ENCODE peak calls at places on chromosome 13, in eight cellular contexts. X, V, P, S, Z, H, T and K are unnamed samples.

GRCh38 chr13:106691251-106691650 is 123.3 kb upstream of the ARGLU1 start:
- DNase-seq in X (no peak), V (no peak), P (no peak), S (no peak), Z (no peak), H (no peak), T (no peak), K (no peak)

GRCh38 chr13:33367931-33368330 is 82.4 kb upstream of the STARD13 start:
- DNase-seq in X (no peak), V (no peak), P (peak; percentile 58), S (no peak), Z (no peak), H (no peak), T (no peak), K (no peak)

GRCh38 chr13:44921931-44922758 is 67.1 kb downstream of the NUFIP1 start:
- DNase-seq in X (peak; percentile 99), V (no peak), P (peak; percentile 64), S (no peak), Z (no peak), H (no peak), T (peak; percentile 91), K (peak; percentile 75)

GRCh38 chr13:73235385-73235784 is 176.6 kb downstream of the KLF5 start:
- DNase-seq in X (peak; percentile 76), V (no peak), P (no peak), S (peak; percentile 55), Z (no peak), H (no peak), T (no peak), K (no peak)

GRCh38 chr13:44352671-44353070 is 21.0 kb upstream of the SERP2 start:
- DNase-seq in X (no peak), V (no peak), P (no peak), S (no peak), Z (no peak), H (peak; percentile 26), T (no peak), K (no peak)

GRCh38 chr13:42533336-42533591 is 40.7 kb upstream of the TNFSF11 start:
- DNase-seq in X (no peak), V (no peak), P (no peak), S (no peak), Z (no peak), H (no peak), T (no peak), K (no peak)

GRCh38 chr13:28423010-28423409 is 71.9 kb downstream of the FLT1 start:
- DNase-seq in X (no peak), V (peak; percentile 54), P (no peak), S (no peak), Z (peak; percentile 91), H (peak; percentile 27), T (peak; percentile 73), K (no peak)

GRCh38 chr13:42318570-42318969 is 46.6 kb downstream of the AKAP11 start:
- DNase-seq in X (no peak), V (no peak), P (no peak), S (no peak), Z (no peak), H (no peak), T (no peak), K (peak; percentile 18)

GRCh38 chr13:40563350-40564125 is 102.9 kb downstream of the FOXO1 start:
- DNase-seq in X (no peak), V (peak; percentile 62), P (no peak), S (no peak), Z (no peak), H (no peak), T (no peak), K (no peak)

GRCh38 chr13:33799950-33800592 is 17.9 kb upstream of the RFC3 start:
- DNase-seq in X (peak; percentile 48), V (no peak), P (no peak), S (no peak), Z (no peak), H (no peak), T (no peak), K (peak; percentile 11)

DNA sequence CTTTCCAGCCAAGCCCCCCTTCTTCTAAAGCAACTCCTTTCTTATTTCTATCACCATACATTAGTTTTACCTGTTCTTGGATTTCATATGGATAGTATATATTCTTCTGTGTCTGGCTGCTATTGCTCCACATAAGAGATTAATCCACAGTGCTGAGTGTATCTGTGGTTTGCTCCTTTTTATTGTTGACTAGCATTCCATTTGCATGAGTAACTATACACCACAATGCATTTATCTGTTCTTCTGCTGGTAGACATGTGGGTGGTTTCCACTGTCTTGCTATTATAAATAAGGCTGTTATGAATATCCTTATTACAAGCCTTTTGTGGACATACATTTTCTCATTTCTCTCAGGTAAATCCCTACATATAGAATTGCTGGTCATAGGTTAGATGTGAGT is 138.2 kb downstream of the SLC7A1 start:
- DNase-seq in X (peak; percentile 95), V (no peak), P (no peak), S (no peak), Z (no peak), H (no peak), T (no peak), K (peak; percentile 92)
- H3K27ac ChIP-seq in X (no peak overlapping the region), V (no peak overlapping the region), P (no peak overlapping the region), S (peak overlapping the region; percentile 49), Z (no peak overlapping the region), H (no peak overlapping the region), T (no peak overlapping the region), K (peak overlapping the region; percentile 39)

GRCh38 chr13:102566513-102566912 is 30.3 kb upstream of the TPP2 start:
- DNase-seq in X (no peak), V (no peak), P (no peak), S (no peak), Z (no peak), H (no peak), T (no peak), K (no peak)
- H3K27me3 ChIP-seq in X (no peaks in the 10 kb centered on the region), V (no peaks in the 10 kb centered on the region), P (no peaks in the 10 kb centered on the region), S (no peaks in the 10 kb centered on the region), Z (no peaks in the 10 kb centered on the region), H (no peaks in the 10 kb centered on the region), T (peaks cover 7% of the 10 kb centered on the region), K (peaks cover 21% of the 10 kb centered on the region)

GRCh38 chr13:51534075-51534817 is 50.0 kb upstream of the WDFY2 start:
- DNase-seq in X (no peak), V (peak; percentile 57), P (peak; percentile 31), S (no peak), Z (peak; percentile 81), H (peak; percentile 55), T (no peak), K (peak; percentile 40)

GRCh38 chr13:51538626-51539179 is 45.6 kb upstream of the WDFY2 start:
- DNase-seq in X (no peak), V (no peak), P (no peak), S (no peak), Z (no peak), H (no peak), T (no peak), K (no peak)

DNA sequence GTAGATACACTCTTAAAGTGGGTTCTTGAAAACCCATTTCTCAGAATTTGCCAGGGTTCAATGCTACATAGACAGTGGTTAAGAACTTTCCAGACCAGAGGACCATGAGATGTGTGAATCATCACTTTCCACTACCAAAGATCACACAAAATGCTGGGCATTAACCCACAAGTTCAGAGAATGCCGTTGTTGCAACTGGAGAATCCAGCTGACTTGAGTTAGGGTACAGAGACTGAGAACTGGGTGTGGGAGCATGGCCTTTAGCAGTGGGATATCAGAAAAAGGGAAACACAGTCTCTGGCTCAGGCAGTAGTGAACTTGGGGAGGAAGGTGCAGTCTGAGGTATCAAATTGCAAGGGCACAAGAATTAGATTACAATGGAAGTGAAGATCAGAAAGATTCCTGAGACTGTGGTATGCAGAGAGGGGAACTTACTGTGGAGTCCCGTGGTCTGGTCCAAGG is 51.5 kb upstream of the WDFY2 start:
- DNase-seq in X (no peak), V (no peak), P (no peak), S (no peak), Z (no peak), H (no peak), T (no peak), K (no peak)
- H3K27ac ChIP-seq in X (no peak overlapping the region), V (no peak overlapping the region), P (no peak overlapping the region), S (no peak overlapping the region), Z (no peak overlapping the region), H (no peak overlapping the region), T (no peak overlapping the region), K (no peak overlapping the region)

DNA sequence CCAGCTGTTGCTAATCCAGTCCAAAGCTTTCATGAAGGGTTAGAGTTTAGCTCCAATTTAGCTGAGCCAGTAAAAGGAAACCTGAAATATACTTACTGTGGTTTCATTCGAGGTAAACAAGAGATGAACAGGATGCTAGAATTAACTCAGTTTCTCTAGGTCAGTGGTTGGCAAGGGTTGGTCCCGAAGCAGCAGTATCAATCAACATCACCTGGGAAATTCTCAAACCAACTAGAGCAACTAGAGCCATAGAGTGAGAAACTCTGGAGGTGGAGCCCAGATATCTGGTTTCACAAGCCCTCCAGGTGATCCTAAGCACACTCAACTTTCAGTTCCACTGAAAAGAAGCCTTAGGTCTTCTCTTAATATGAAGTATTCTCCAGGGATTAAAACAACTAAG is 376.7 kb downstream of the OXGR1 start:
- DNase-seq in X (no peak), V (no peak), P (no peak), S (no peak), Z (no peak), H (no peak), T (no peak), K (no peak)
- H3K27me3 ChIP-seq in X (no peaks in the 10 kb centered on the region), V (no peaks in the 10 kb centered on the region), P (no peaks in the 10 kb centered on the region), S (no peaks in the 10 kb centered on the region), Z (no peaks in the 10 kb centered on the region), H (no peaks in the 10 kb centered on the region), T (no peaks in the 10 kb centered on the region), K (no peaks in the 10 kb centered on the region)

DNA sequence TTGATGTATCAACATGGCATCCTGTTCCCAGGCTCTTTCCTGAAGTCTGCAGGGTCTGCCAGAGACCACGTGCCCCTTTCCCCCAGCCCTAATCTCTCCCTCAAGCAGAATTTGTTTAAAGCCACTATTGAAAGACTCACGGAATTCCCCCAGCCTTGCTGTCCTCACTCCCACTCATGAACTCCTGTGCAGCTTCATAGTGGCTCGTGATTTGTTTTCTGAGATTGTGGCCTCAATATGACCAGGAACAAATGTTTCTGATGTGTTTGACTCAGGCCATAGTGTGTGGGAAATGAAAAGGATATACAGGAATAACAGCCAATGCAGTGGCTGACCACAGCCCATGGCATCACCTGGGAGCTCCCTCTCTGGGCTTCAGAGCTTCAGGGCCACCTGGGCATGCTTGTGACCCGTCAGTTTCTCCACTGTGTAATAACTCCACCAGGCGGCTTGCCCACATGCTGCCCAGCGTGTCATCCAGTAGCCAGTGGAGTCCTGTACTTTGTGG is 8.1 kb upstream of the SERPINE3 start:
- DNase-seq in X (no peak), V (no peak), P (no peak), S (no peak), Z (no peak), H (no peak), T (no peak), K (no peak)
- H3K27ac ChIP-seq in X (no peak overlapping the region), V (no peak overlapping the region), P (no peak overlapping the region), S (no peak overlapping the region), Z (no peak overlapping the region), H (no peak overlapping the region), T (no peak overlapping the region), K (no peak overlapping the region)

GRCh38 chr13:109892101-109892500 is 105.7 kb upstream of the IRS2 start:
- DNase-seq in X (no peak), V (no peak), P (no peak), S (no peak), Z (no peak), H (no peak), T (no peak), K (no peak)
- H3K27me3 ChIP-seq in X (no peaks in the 10 kb centered on the region), V (no peaks in the 10 kb centered on the region), P (no peaks in the 10 kb centered on the region), S (no peaks in the 10 kb centered on the region), Z (no peaks in the 10 kb centered on the region), H (no peaks in the 10 kb centered on the region), T (no peaks in the 10 kb centered on the region), K (no peaks in the 10 kb centered on the region)

DNA sequence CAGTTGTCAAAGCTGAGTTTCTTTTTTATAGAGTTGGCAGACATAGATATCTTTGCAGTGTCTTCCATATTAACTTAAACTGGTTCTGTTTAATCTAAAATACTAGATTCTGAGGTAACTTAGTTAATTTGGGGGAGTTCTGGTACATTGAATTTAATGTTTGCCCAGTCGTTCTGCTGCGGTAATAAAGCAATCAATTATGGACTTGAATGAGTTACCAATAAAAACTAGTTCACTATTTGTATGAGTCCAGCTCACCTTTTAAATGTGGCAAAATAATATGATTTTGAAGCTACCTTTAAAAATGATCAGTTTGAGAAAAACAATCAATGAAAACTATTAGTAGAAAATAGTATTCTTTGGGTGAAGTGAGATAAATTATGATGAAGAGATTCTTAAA is 90.2 kb downstream of the LMO7 start:
- DNase-seq in X (no peak), V (no peak), P (no peak), S (no peak), Z (no peak), H (no peak), T (no peak), K (no peak)
- H3K27ac ChIP-seq in X (no peak overlapping the region), V (no peak overlapping the region), P (no peak overlapping the region), S (no peak overlapping the region), Z (no peak overlapping the region), H (no peak overlapping the region), T (no peak overlapping the region), K (no peak overlapping the region)